ENCODE peak calls at places on chromosome 19, in four cellular contexts. V is K562, R is HepG2, C is H1. N is an unnamed sample.

GRCh38 chr19:16660763-16661479 is at the start of gene TMEM38A:
- DNase-seq in R (no peak), C (peak; percentile 69), V (peak; percentile 56), N (no peak)

GRCh38 chr19:15251749-15252397 is 19.6 kb upstream of the EPHX3 start:
- DNase-seq in R (peak; percentile 40), C (peak; percentile 84), V (peak; percentile 33), N (no peak)

GRCh38 chr19:42199440-42200115 is 17.9 kb downstream of the DEDD2 start:
- DNase-seq in R (no peak), C (no peak), V (peak; percentile 94), N (no peak)

GRCh38 chr19:43470288-43470687 is 4.9 kb upstream of the LYPD3 start:
- DNase-seq in R (no peak), V (no peak), C (no peak), N (no peak)

GRCh38 chr19:12790628-12791344 is 500 bp upstream of the JUNB start:
- DNase-seq in C (no peak), R (no peak), V (peak; percentile 25), N (no peak)

GRCh38 chr19:3575260-3575741 is 2.6 kb downstream of the HMG20B start:
- DNase-seq in R (peak; percentile 55), V (peak; percentile 72), C (peak; percentile 83), N (no peak)

GRCh38 chr19:20186163-20186562 is 19.1 kb downstream of the ZNF486 start:
- DNase-seq in V (no peak), C (no peak), R (no peak), N (no peak)

GRCh38 chr19:55032170-55032569 is 5.9 kb downstream of the GP6 start:
- DNase-seq in C (no peak), R (no peak), V (no peak), N (no peak)

GRCh38 chr19:4375620-4376228 is 24.6 kb downstream of the SH3GL1 start:
- DNase-seq in V (peak; percentile 95), C (no peak), R (peak; percentile 51), N (no peak)

GRCh38 chr19:54164369-54165068 is 5.0 kb upstream of the LENG1 start:
- DNase-seq in R (no peak), C (peak; percentile 99), V (peak; percentile 89), N (peak; percentile 39)

GRCh38 chr19:42433503-42434260 is 6.5 kb upstream of the LIPE start:
- DNase-seq in R (peak; percentile 95), C (peak; percentile 90), V (peak; percentile 88), N (no peak)

DNA sequence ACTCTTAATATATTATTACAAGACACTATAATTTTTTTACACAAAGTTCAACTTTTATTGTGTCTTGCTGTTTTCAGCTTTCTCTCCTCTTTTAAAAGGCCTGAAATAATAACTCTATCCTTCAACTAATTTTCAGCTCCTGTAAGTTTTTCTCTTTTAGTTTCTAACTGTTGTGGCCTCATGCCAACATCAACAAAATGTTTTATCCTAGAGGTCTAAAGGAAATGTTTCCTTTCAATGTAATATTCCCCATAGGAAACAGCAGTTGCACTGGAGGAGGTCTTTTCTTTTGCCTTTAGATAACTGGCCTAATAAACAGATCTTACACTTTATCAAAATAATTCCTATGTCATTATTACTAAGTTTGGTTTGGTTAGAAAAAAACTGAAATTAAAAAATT is 8.5 kb upstream of the ZNF616 start:
- DNase-seq in V (no peak), R (no peak), C (no peak), N (no peak)
- TF ChIP-seq FOSL1 in V (no peak), R (no peak), C (no peak), N (no peak)

DNA sequence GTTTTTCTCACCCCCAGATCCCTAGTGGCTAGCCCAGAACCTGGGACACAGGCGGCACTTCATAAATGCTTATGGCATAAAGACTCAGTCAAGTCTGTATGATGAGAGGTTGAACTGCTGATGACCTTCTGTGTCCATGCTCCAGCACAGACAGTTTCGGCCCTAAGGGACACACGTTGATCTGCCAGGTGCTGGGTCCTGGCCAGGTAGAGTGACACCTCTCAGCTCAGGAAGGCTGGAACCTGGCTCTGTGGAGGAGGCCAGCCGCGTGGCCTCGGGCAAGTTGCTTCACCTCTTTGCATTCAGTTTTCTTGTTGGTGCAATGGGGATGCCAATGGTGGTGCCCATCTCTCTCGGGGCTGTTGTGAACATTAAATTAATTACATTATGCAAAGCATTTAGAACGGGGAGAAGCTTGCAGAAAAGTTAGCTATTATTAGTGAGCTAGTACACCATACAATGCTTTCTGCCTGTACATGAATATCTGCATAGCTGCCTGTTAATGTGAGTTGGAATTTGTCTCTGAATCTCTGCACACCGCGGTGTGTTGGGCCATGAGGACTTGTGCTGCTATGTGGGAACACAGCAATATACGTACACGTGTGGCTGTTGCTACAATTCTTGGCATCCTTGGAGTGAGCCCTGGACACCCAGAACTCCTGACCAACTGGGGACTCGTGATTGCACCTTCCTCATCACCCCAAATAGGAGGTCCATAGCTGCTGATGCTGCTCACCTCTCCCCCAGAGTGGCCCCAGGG is 8.4 kb downstream of the GADD45B start:
- DNase-seq in R (no peak), V (no peak), C (no peak), N (no peak)
- TF ChIP-seq FOSL1 in R (no peak), V (no peak), C (no peak), N (no peak)

GRCh38 chr19:991174-991931 is 7.2 kb downstream of the WDR18 start:
- DNase-seq in R (no peak), C (peak; percentile 86), V (peak; percentile 81), N (peak; percentile 22)
- TF ChIP-seq FOSL1 in R (no peak), C (no peak), V (no peak), N (no peak)

GRCh38 chr19:38165335-38165734 is 58.7 kb downstream of the DPF1 start:
- DNase-seq in C (no peak), V (no peak), R (no peak), N (no peak)

GRCh38 chr19:38164526-38164925 is 59.5 kb downstream of the DPF1 start:
- DNase-seq in C (no peak), V (no peak), R (no peak), N (no peak)

GRCh38 chr19:38162094-38162493 is 61.9 kb downstream of the DPF1 start:
- DNase-seq in V (no peak), R (no peak), C (no peak), N (no peak)

GRCh38 chr19:38162632-38163031 is 61.4 kb downstream of the DPF1 start:
- DNase-seq in R (no peak), C (no peak), V (no peak), N (no peak)

GRCh38 chr19:38163419-38164290 is 60.4 kb downstream of the DPF1 start:
- DNase-seq in R (no peak), V (no peak), C (no peak), N (no peak)
- TF ChIP-seq FOSL1 in R (no peak), V (no peak), C (no peak), N (no peak)

GRCh38 chr19:17788632-17789031 is 6.3 kb upstream of the B3GNT3 start:
- DNase-seq in C (no peak), R (no peak), V (no peak), N (no peak)

GRCh38 chr19:17784201-17785008 is 10.5 kb upstream of the B3GNT3 start:
- DNase-seq in R (peak; percentile 49), V (peak; percentile 82), C (peak; percentile 96), N (no peak)

GRCh38 chr19:17790059-17790780 is 4.7 kb upstream of the B3GNT3 start:
- DNase-seq in V (no peak), R (no peak), C (no peak), N (peak; percentile 60)

DNA sequence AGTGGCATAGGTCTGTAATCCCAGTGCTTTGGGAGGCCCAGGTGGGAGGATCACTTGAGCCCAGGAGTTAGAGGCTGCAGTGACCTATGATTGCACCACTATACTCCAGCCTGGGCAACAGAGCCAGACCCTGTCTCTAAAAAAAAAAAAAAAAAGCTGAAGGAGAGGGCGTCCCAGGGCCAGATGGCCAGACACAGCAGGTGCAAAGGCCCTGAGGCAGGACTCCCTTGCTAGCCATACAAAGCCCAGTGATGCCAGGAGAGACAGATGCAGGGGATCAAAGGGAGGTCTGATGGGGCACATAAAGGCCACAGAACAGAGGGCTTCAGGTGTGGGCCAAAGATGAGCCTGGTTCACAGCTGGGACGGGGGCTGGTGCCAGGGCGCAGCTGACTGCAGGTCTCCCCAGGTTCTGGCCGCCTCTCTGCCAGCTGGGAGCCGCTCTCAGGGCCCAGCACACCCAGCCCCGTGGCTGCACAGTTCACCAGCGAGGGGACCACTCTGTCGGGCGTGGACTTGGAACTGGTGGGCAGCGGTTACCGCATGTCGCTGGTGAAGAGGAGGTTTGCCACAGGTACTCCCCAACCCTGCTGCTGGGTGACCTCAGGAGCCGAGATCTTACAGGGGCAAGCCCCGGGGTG is 7.5 kb upstream of the B3GNT3 start:
- DNase-seq in R (no peak), V (no peak), C (no peak), N (no peak)
- TF ChIP-seq FOSL1 in R (no peak), V (no peak), C (no peak), N (no peak)

GRCh38 chr19:611506-611869 is 21.8 kb downstream of the HCN2 start:
- DNase-seq in V (no peak), C (no peak), R (no peak), N (no peak)
- TF ChIP-seq FOSL1 in V (no peak), C (no peak), R (no peak), N (no peak)

DNA sequence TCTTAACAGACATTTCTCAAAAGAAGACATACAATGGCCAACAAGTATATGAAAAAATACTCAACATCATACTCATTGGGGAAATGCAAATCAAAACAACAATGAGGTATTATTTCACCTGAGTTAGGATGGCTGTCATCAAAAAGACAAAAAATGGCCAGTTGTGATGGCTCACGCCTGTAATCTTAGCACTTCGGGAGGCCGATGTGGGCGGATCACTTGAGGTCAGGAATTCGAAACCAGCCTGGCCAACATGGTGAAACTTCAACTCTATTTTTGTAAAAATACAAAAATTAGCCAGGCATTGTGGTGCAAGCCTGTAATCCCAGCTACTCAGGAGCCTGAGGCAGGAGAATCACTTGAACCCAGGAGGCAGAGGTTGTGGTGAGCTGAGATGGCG is 22.0 kb downstream of the CEACAM16 start:
- DNase-seq in C (no peak), R (no peak), V (no peak), N (no peak)
- TF ChIP-seq FOSL1 in C (no peak), R (no peak), V (no peak), N (no peak)

GRCh38 chr19:46049597-46049996 is 8.8 kb upstream of the IGFL4 start:
- DNase-seq in V (peak; percentile 38), C (peak; percentile 81), R (no peak), N (no peak)
- TF ChIP-seq FOSL1 in V (no peak), C (no peak), R (no peak), N (no peak)

GRCh38 chr19:39810424-39810823 is 23.5 kb downstream of the DYRK1B start:
- DNase-seq in R (no peak), V (no peak), C (no peak), N (no peak)
- TF ChIP-seq FOSL1 in R (no peak), V (no peak), C (no peak), N (no peak)